ENCODE peak calls at places on chromosomes 7 and 10, in ten cellular contexts. B is iris pigment epithelial cell; R is activated CD4-positive, alpha-beta T cell treated with anti-CD3 and anti-CD28 coated beads for 24 hours; C is NCI-H1930; X is gastrocnemius medialis; T is stimulated activated CD4-positive, alpha-beta T cell treated with anti-CD3 and anti-CD28 coated beads, Interleukin-1b, Interleukin-23, amount 100 ng/mL, for 1 hour; A is neuronal stem cell; O is AG10803; F is amygdala; S is activated CD4-positive, alpha-beta memory T cell treated with anti-CD3 and anti-CD28 coated beads, Interleukin-2, amount 10 ng/mL, durations not matched to agents 7 days and 5 days. K is an unnamed sample.

GRCh38 chr7:131538071-131538790 is 18.2 kb downstream of the PODXL start:
- DNase-seq in B (peak), T (no peak), O (peak), C (no peak), F (no peak), R (no peak), X (no peak), A (no peak), S (no peak), K (peak)

GRCh38 chr7:111528331-111528730 is 34.0 kb downstream of the IMMP2L start:
- DNase-seq in T (no peak), O (no peak), C (no peak), F (no peak), R (no peak), A (no peak), B (no peak), X (no peak), S (no peak), K (no peak)

GRCh38 chr7:64882341-64883112 is 20.5 kb upstream of the ZNF273 start:
- DNase-seq in T (no peak), B (peak), C (no peak), A (no peak), S (peak), R (no peak), O (peak), F (no peak), X (peak), K (peak)

GRCh38 chr7:36207451-36208291 is 54.6 kb downstream of the EEPD1 start:
- DNase-seq in B (peak), C (no peak), A (no peak), R (no peak), F (peak), X (peak), T (no peak), O (peak), S (no peak), K (no peak)

GRCh38 chr7:48087349-48087748 is 1.7 kb upstream of the UPP1 start:
- DNase-seq in X (no peak), B (peak), R (no peak), O (peak), A (no peak), S (peak), T (no peak), F (no peak), C (no peak), K (peak)

GRCh38 chr10:56537984-56538383 is 176.9 kb upstream of the ZWINT start:
- DNase-seq in C (no peak), S (no peak), A (no peak), B (peak), R (no peak), O (peak), T (no peak), X (no peak), F (no peak), K (no peak)

GRCh38 chr7:4951903-4952636 is 6.9 kb downstream of the MMD2 start:
- DNase-seq in B (peak), F (no peak), A (no peak), X (no peak), O (peak), R (no peak), C (no peak), T (no peak), S (no peak), K (peak)

GRCh38 chr7:925601-926000 is 28.9 kb downstream of the ADAP1 start:
- DNase-seq in X (no peak), S (no peak), A (no peak), R (no peak), F (no peak), O (no peak), B (no peak), C (no peak), T (no peak), K (no peak)

GRCh38 chr7:36937754-36938551 is 213.7 kb upstream of the AOAH start:
- DNase-seq in F (no peak), O (no peak), C (no peak), B (peak), T (no peak), R (no peak), A (no peak), X (no peak), S (peak), K (no peak)

GRCh38 chr10:128092454-128092853 is 33.8 kb downstream of the MKI67 start:
- DNase-seq in O (peak), R (no peak), B (no peak), S (no peak), F (no peak), T (no peak), A (no peak), C (no peak), X (no peak), K (no peak)

K was measured in dermis blood vessel endothelial cell.